ENCODE peak calls at places on chromosome 4, in ten cellular contexts. Q is COR-L47; H is NCI-H2171; N is uterus; W is nephron progenitor cell; M is ovary; X is NCI-H2227 treated with DMSO at 0.1 percent for 48 hours; J is CD4-positive, CD25-positive, alpha-beta regulatory T cell; E is fibroblast of pulmonary artery; O is DMS79. I is an unnamed sample.

GRCh38 chr4:73070072-73070385 is 513 bp upstream of the COX18 start:
- DNase-seq in N (no peak), Q (no peak), E (no peak), X (peak; percentile 81), H (no peak), O (peak; percentile 60), W (no peak), M (no peak), J (no peak), I (no peak)

GRCh38 chr4:147760176-147760575 is 28.3 kb downstream of the ARHGAP10 start:
- DNase-seq in N (no peak), J (no peak), E (no peak), Q (no peak), M (no peak), H (no peak), W (no peak), O (no peak), X (no peak), I (no peak)

GRCh38 chr4:55426518-55426917 is 30.8 kb downstream of the TMEM165 start:
- DNase-seq in M (no peak), O (no peak), J (no peak), N (no peak), W (no peak), H (no peak), E (peak; percentile 39), Q (no peak), X (peak; percentile 55), I (no peak)

GRCh38 chr4:140595065-140595464 is 26.3 kb upstream of the UCP1 start:
- DNase-seq in N (no peak), Q (peak; percentile 59), X (no peak), H (no peak), J (no peak), E (peak; percentile 23), O (no peak), M (no peak), W (no peak), I (no peak)

GRCh38 chr4:174553828-174554227 is 31.5 kb upstream of the HPGD start:
- DNase-seq in X (no peak), M (no peak), E (peak; percentile 47), H (no peak), Q (no peak), J (no peak), N (no peak), W (no peak), O (no peak), I (no peak)

GRCh38 chr4:15004701-15005301 is 2.5 kb downstream of the CPEB2 start:
- DNase-seq in J (peak; percentile 27), O (no peak), Q (no peak), X (no peak), W (peak; percentile 46), N (peak; percentile 81), H (no peak), E (peak; percentile 75), M (peak; percentile 86), I (peak; percentile 72)

GRCh38 chr4:123297836-123298235 is 98.8 kb upstream of the SPRY1 start:
- DNase-seq in Q (no peak), W (no peak), N (no peak), X (no peak), H (no peak), J (no peak), E (no peak), O (no peak), M (no peak), I (no peak)

GRCh38 chr4:75180790-75181776 is 248.2 kb downstream of the PARM1 start:
- DNase-seq in O (no peak), M (no peak), W (no peak), H (no peak), E (no peak), Q (no peak), X (no peak), N (no peak), J (no peak), I (no peak)

GRCh38 chr4:34046580-34046979 is 2197.7 kb downstream of the ARAP2 start:
- DNase-seq in H (no peak), J (no peak), M (no peak), O (no peak), W (no peak), N (no peak), E (peak; percentile 81), X (no peak), Q (no peak), I (no peak)

GRCh38 chr4:115675721-115676120 is 562.3 kb upstream of the NDST4 start:
- DNase-seq in J (no peak), E (no peak), W (no peak), Q (no peak), N (no peak), X (no peak), O (no peak), M (no peak), H (no peak), I (no peak)

GRCh38 chr4:61533140-61533539 is 333.0 kb downstream of the ADGRL3 start:
- DNase-seq in X (no peak), H (no peak), O (no peak), J (no peak), Q (no peak), W (no peak), N (no peak), M (no peak), E (peak; percentile 52), I (no peak)

GRCh38 chr4:92600638-92601037 is 296.9 kb downstream of the GRID2 start:
- DNase-seq in M (no peak), J (no peak), H (no peak), O (no peak), E (no peak), Q (no peak), W (peak; percentile 3), X (no peak), N (no peak), I (no peak)

GRCh38 chr4:52996261-52997131 is 134.4 kb downstream of the RASL11B start:
- DNase-seq in O (no peak), W (no peak), H (no peak), J (no peak), M (peak; percentile 41), X (no peak), Q (no peak), N (peak; percentile 80), E (peak; percentile 93), I (no peak)

GRCh38 chr4:10878861-10879260 is 194.3 kb upstream of the CLNK start:
- DNase-seq in N (no peak), X (no peak), W (no peak), M (no peak), O (no peak), E (no peak), Q (no peak), H (no peak), J (no peak), I (no peak)

GRCh38 chr4:16603178-16603577 is 295.3 kb downstream of the LDB2 start:
- DNase-seq in J (no peak), H (no peak), W (no peak), M (no peak), Q (no peak), N (no peak), O (no peak), X (no peak), E (no peak), I (no peak)

GRCh38 chr4:48255130-48255958 is 14.3 kb downstream of the TEC start:
- DNase-seq in M (no peak), Q (no peak), E (no peak), O (no peak), W (no peak), N (no peak), H (no peak), J (no peak), X (no peak), I (peak; percentile 84)

GRCh38 chr4:147776600-147777175 is 44.8 kb downstream of the ARHGAP10 start:
- DNase-seq in J (no peak), E (no peak), Q (no peak), N (no peak), O (no peak), W (no peak), X (no peak), M (no peak), H (no peak), I (no peak)

GRCh38 chr4:89110541-89110985 is 770 bp upstream of the TIGD2 start:
- DNase-seq in Q (peak; percentile 29), M (no peak), N (no peak), X (no peak), W (no peak), J (no peak), O (peak; percentile 9), E (no peak), H (no peak), I (no peak)

GRCh38 chr4:72397314-72397713 is 171.7 kb downstream of the ADAMTS3 start:
- DNase-seq in W (no peak), Q (no peak), X (no peak), N (no peak), M (no peak), E (peak; percentile 56), H (no peak), J (no peak), O (no peak), I (no peak)

GRCh38 chr4:93876739-93877138 is 48.2 kb downstream of the ATOH1 start:
- DNase-seq in N (no peak), Q (no peak), O (no peak), W (no peak), M (no peak), E (no peak), H (no peak), J (no peak), X (no peak), I (no peak)

GRCh38 chr4:89868999-89869589 is 25.6 kb upstream of the MMRN1 start:
- DNase-seq in H (no peak), J (no peak), E (peak; percentile 44), M (no peak), W (no peak), O (no peak), Q (no peak), X (no peak), N (no peak), I (no peak)

GRCh38 chr4:13543648-13544555 is at the start of gene NKX3-2:
- DNase-seq in J (no peak), O (no peak), Q (peak; percentile 23), X (no peak), H (no peak), W (peak; percentile 65), E (no peak), M (no peak), N (no peak), I (peak; percentile 32)

GRCh38 chr4:76585897-76586360 is 150.9 kb downstream of the SHROOM3 start:
- DNase-seq in W (peak; percentile 80), E (peak; percentile 23), Q (peak; percentile 93), H (no peak), M (no peak), O (peak; percentile 42), X (peak; percentile 23), N (peak; percentile 29), J (no peak), I (no peak)

GRCh38 chr4:123380728-123381716 is 15.6 kb upstream of the SPRY1 start:
- DNase-seq in N (no peak), W (no peak), X (no peak), E (no peak), Q (no peak), O (no peak), J (no peak), H (no peak), M (no peak), I (no peak)

GRCh38 chr4:60368986-60369385 is 831.1 kb upstream of the ADGRL3 start:
- DNase-seq in O (no peak), Q (no peak), X (no peak), H (no peak), M (no peak), J (no peak), N (no peak), E (no peak), W (no peak), I (no peak)

GRCh38 chr4:176339936-176340761 is 20.4 kb downstream of the SPCS3 start:
- DNase-seq in J (no peak), H (no peak), E (peak; percentile 8), M (no peak), Q (no peak), W (no peak), X (no peak), O (no peak), N (no peak), I (no peak)

GRCh38 chr4:86720508-86721068 is 126.5 kb downstream of the PTPN13 start:
- DNase-seq in O (no peak), W (no peak), M (no peak), J (no peak), E (peak; percentile 45), Q (no peak), N (no peak), X (no peak), H (no peak), I (no peak)

GRCh38 chr4:140094701-140095420 is 59.1 kb downstream of the MAML3 start:
- DNase-seq in E (no peak), H (no peak), O (peak; percentile 27), M (no peak), X (no peak), Q (peak; percentile 25), N (no peak), W (peak; percentile 33), J (peak; percentile 44), I (peak; percentile 32)